ENCODE peak calls at places on chromosomes 7 and 10, in five cellular contexts. I, E, B, O and U are unnamed samples.

GRCh38 chr7:77383333-77383740 is 32.8 kb downstream of the GSAP start:
- DNase-seq in I (no peak), E (no peak), B (no peak), O (peak; percentile 47), U (no peak)

GRCh38 chr7:64037095-64037494 is 8.1 kb upstream of the ZNF727 start:
- DNase-seq in I (no peak), E (peak; percentile 14), B (peak; percentile 4), O (no peak), U (no peak)

GRCh38 chr7:94431203-94431602 is 36.5 kb downstream of the COL1A2 start:
- DNase-seq in I (no peak), E (no peak), B (no peak), O (no peak), U (no peak)

GRCh38 chr7:74290999-74291441 is 1.8 kb downstream of the CLIP2 start:
- DNase-seq in I (peak; percentile 26), E (no peak), B (no peak), O (no peak), U (no peak)

GRCh38 chr7:99740573-99741437 is 5.8 kb upstream of the CYP3A7 start:
- DNase-seq in I (no peak), E (no peak), B (no peak), O (peak; percentile 80), U (no peak)

GRCh38 chr7:42077276-42078135 is 159.5 kb downstream of the GLI3 start:
- DNase-seq in I (no peak), E (no peak), B (no peak), O (peak; percentile 54), U (no peak)

GRCh38 chr10:125026974-125027735 is 85.2 kb downstream of the ZRANB1 start:
- DNase-seq in I (no peak), E (no peak), B (no peak), O (no peak), U (no peak)

GRCh38 chr10:115093286-115093775 is at the start of gene ATRNL1:
- DNase-seq in I (peak; percentile 56), E (no peak), B (no peak), O (peak; percentile 16), U (no peak)

GRCh38 chr7:139902436-139903102 is 73.5 kb downstream of the TBXAS1 start:
- DNase-seq in I (no peak), E (no peak), B (no peak), O (no peak), U (no peak)

GRCh38 chr10:21724695-21725371 is 190.8 kb downstream of the MLLT10 start:
- DNase-seq in I (peak; percentile 86), E (peak; percentile 83), B (peak; percentile 20), O (peak; percentile 98), U (peak; percentile 89)

GRCh38 chr7:129908181-129908580 is 44.6 kb downstream of the UBE2H start:
- DNase-seq in I (no peak), E (no peak), B (no peak), O (no peak), U (no peak)

GRCh38 chr10:61280303-61280702 is 172.9 kb downstream of the TMEM26 start:
- DNase-seq in I (no peak), E (no peak), B (no peak), O (peak; percentile 76), U (no peak)

GRCh38 chr7:120964088-120964487 is 13.5 kb downstream of the ING3 start:
- DNase-seq in I (no peak), E (no peak), B (no peak), O (no peak), U (no peak)

GRCh38 chr10:77173615-77174461 is 463.8 kb downstream of the KCNMA1 start:
- DNase-seq in I (peak; percentile 16), E (peak; percentile 60), B (no peak), O (peak; percentile 78), U (peak; percentile 66)

GRCh38 chr10:124592736-124593430 is 131.3 kb downstream of the LHPP start:
- DNase-seq in I (no peak), E (peak; percentile 7), B (no peak), O (no peak), U (no peak)

GRCh38 chr7:108004220-108005142 is 1.5 kb upstream of the LAMB1 start:
- DNase-seq in I (no peak), E (no peak), B (no peak), O (peak; percentile 54), U (no peak)

GRCh38 chr7:115274-115911 is 77.0 kb upstream of the FAM20C start:
- DNase-seq in I (no peak), E (no peak), B (no peak), O (no peak), U (no peak)